ENCODE peak calls at places on chromosomes 11 and 22, in eight cellular contexts. W is mammary epithelial cell, B is ovary, I is lung, J is RWPE2, Q is K562, X is cardiac muscle cell, C is spleen. E is an unnamed sample.

GRCh38 chr11:64526795-64527194 is 64.2 kb upstream of the SLC22A12 start:
- DNase-seq in W (no peak), B (no peak), I (no peak), J (no peak), Q (no peak), X (no peak), C (no peak), E (no peak)

GRCh38 chr11:65903068-65903481 is 2.9 kb upstream of the FOSL1 start:
- DNase-seq in W (peak), B (no peak), I (no peak), J (peak), Q (peak), X (peak), C (no peak), E (peak)

GRCh38 chr11:132318421-132319157 is 948.2 kb downstream of the NTM start:
- DNase-seq in W (peak), B (no peak), I (no peak), J (no peak), Q (no peak), X (peak), C (no peak), E (peak)

GRCh38 chr11:13114566-13115465 is 105.7 kb downstream of the RASSF10 start:
- DNase-seq in W (no peak), B (no peak), I (no peak), J (no peak), Q (peak), X (no peak), C (no peak), E (no peak)

GRCh38 chr11:68040121-68040956 is 1.5 kb downstream of the TCIRG1 start:
- DNase-seq in W (no peak), B (peak), I (peak), J (peak), Q (peak), X (peak), C (peak), E (peak)

GRCh38 chr11:33211588-33211987 is 45.6 kb upstream of the HIPK3 start:
- DNase-seq in W (peak), B (no peak), I (no peak), J (no peak), Q (no peak), X (peak), C (no peak), E (no peak)

GRCh38 chr11:1339066-1339675 is 29.7 kb upstream of the TOLLIP start:
- DNase-seq in W (no peak), B (no peak), I (peak), J (no peak), Q (no peak), X (peak), C (no peak), E (no peak)

GRCh38 chr11:66218846-66219620 is 49.4 kb upstream of the RAB1B start:
- DNase-seq in W (no peak), B (peak), I (no peak), J (peak), Q (no peak), X (no peak), C (no peak), E (no peak)

GRCh38 chr11:2796091-2796490 is 89.5 kb downstream of the CDKN1C start:
- DNase-seq in W (no peak), B (peak), I (no peak), J (no peak), Q (no peak), X (no peak), C (peak), E (no peak)

GRCh38 chr22:28034760-28035401 is 115.8 kb upstream of the PITPNB start:
- DNase-seq in W (no peak), B (peak), I (peak), J (no peak), Q (peak), X (peak), C (peak), E (peak)

GRCh38 chr11:11909727-11910126 is 68.0 kb downstream of the USP47 start:
- DNase-seq in W (no peak), B (no peak), I (no peak), J (no peak), Q (no peak), X (no peak), C (no peak), E (peak)

GRCh38 chr11:58465690-58466089 is 23.7 kb upstream of the OR5B12 start:
- DNase-seq in W (peak), B (no peak), I (no peak), J (no peak), Q (no peak), X (no peak), C (no peak), E (no peak)

GRCh38 chr11:109208116-109208515 is 213.9 kb upstream of the C11orf87 start:
- DNase-seq in W (no peak), B (no peak), I (no peak), J (no peak), Q (no peak), X (no peak), C (no peak), E (no peak)
- H3K27ac ChIP-seq in W (no peak), B (no peak), I (no peak), J (no peak), Q (no peak), X (no peak), C (no peak), E (no peak)

GRCh38 chr22:35540600-35541253 is at the start of gene RASD2:
- DNase-seq in W (peak), B (peak), I (no peak), J (no peak), Q (peak), X (peak), C (no peak), E (no peak)
- H3K4me3 ChIP-seq in W (peak), B (peak), I (peak), J (peak), Q (peak), X (peak), C (peak), E (peak)

DNA sequence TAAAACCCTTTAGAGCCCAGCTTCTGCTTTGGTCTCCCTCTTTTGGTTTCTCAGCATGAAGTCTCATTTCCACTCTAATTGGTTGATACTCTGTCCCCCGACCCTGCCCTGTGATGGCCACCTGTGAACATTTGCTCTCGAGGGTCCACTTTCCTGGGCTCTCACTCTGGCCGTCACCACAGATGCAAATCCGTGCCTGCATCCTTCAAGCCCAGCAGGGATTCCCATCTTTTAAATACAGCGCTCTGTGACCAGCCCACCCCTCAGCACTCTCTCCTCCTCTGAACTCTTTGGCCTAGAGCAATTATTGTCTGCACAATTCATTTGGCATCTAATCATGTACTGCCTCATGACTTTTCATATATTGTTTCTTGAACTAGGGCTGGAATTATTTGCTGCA is 26.0 kb downstream of the PKNOX2 start:
- DNase-seq in W (no peak), B (no peak), I (no peak), J (no peak), Q (no peak), X (no peak), C (peak), E (no peak)
- H3K27ac ChIP-seq in W (no peak), B (no peak), I (no peak), J (no peak), Q (no peak), X (no peak), C (no peak), E (no peak)

GRCh38 chr22:35649636-35650250 is 1.5 kb downstream of the APOL6 start:
- DNase-seq in W (no peak), B (no peak), I (peak), J (no peak), Q (no peak), X (no peak), C (peak), E (no peak)
- H3K4me3 ChIP-seq in W (no peak), B (peak), I (peak), J (peak), Q (no peak), X (no peak), C (peak), E (no peak)